ENCODE peak calls at places on chromosomes 6 and 20, in seven cellular contexts. K is A549, H is cardiac muscle cell, R is neural progenitor cell, C is adrenal gland, P is tibial artery, B is ovary. F is an unnamed sample.
A peak's percentile ranks its signal among the peaks of the same experiment; 100 is the strongest.

GRCh38 chr6:55423933-55424332 is 96.7 kb downstream of the GFRAL start:
- DNase-seq in K (no peak), H (no peak), R (no peak), C (no peak), P (no peak), B (no peak), F (no peak)

GRCh38 chr6:141264101-141264500 is 868.6 kb upstream of the GJE1 start:
- DNase-seq in K (no peak), H (no peak), R (no peak), C (no peak), P (no peak), B (no peak), F (no peak)

GRCh38 chr20:45646898-45647297 is 15.8 kb upstream of the WFDC9 start:
- DNase-seq in K (no peak), H (no peak), R (no peak), C (no peak), P (no peak), B (no peak), F (no peak)

GRCh38 chr6:119308048-119308570 is 41.5 kb downstream of the MAN1A1 start:
- DNase-seq in K (no peak), H (peak; percentile 62), R (no peak), C (peak; percentile 38), P (no peak), B (no peak), F (no peak)

GRCh38 chr6:136031982-136032381 is 180.5 kb downstream of the PDE7B start:
- DNase-seq in K (peak; percentile 29), H (peak; percentile 79), R (no peak), C (peak; percentile 67), P (no peak), B (no peak), F (no peak)

GRCh38 chr20:10179574-10180298 is 38.9 kb upstream of the SNAP25 start:
- DNase-seq in K (peak; percentile 21), H (peak; percentile 9), R (peak; percentile 53), C (peak; percentile 9), P (no peak), B (no peak), F (no peak)

GRCh38 chr6:4936681-4937041 is 67.2 kb downstream of the RPP40 start:
- DNase-seq in K (peak; percentile 34), H (peak; percentile 72), R (peak; percentile 49), C (peak; percentile 62), P (no peak), B (no peak), F (no peak)

GRCh38 chr20:9255171-9255570 is 186.3 kb downstream of the PLCB4 start:
- DNase-seq in K (no peak), H (no peak), R (peak; percentile 86), C (no peak), P (no peak), B (no peak), F (no peak)

GRCh38 chr6:168597471-168597875 is 156.5 kb downstream of the SMOC2 start:
- DNase-seq in K (no peak), H (no peak), R (no peak), C (no peak), P (no peak), B (no peak), F (no peak)

DNA sequence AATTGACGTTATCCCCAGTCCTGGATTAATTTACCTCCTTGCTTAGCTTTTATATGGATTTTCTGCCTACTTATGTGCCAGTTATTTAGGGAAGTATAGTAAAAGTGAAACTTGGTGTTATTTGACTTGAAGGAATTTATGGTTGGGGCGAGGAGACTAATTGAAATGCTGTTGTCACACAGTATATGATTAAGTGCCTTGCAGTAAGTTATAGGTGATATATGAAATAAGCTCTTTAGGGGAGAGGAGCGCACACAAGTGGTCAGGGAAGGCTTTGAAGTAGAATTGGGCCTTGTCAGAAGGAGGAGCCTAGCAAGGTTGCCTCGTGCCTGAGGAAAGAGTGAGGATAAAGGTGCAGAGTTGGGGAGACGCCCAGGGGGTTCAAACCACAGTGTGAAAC is 20.5 kb downstream of the NCOA7 start:
- DNase-seq in K (no peak), H (no peak), R (no peak), C (no peak), P (no peak), B (no peak), F (no peak)
- H3K4me1 ChIP-seq in K (peaks cover 44% of the 10 kb centered on the region), H (peaks cover 8% of the 10 kb centered on the region), R (no peaks in the 10 kb centered on the region), C (peaks cover 75% of the 10 kb centered on the region), P (no peaks in the 10 kb centered on the region), B (peaks cover 16% of the 10 kb centered on the region), F (no peaks in the 10 kb centered on the region)

GRCh38 chr20:20369353-20370086 is 1.6 kb downstream of the INSM1 start:
- DNase-seq in K (no peak), H (no peak), R (peak; percentile 65), C (no peak), P (no peak), B (no peak), F (no peak)
- TF ChIP-seq CTCF in K (no peak), H (no peak), R (peak; percentile 37), C (no peak), P (no peak), B (no peak), F (no peak)

GRCh38 chr6:33679761-33680160 is 31.7 kb downstream of the UQCC2 start:
- DNase-seq in K (no peak), H (no peak), R (no peak), C (no peak), P (no peak), B (no peak), F (no peak)

GRCh38 chr6:33678246-33678931 is 33.1 kb downstream of the UQCC2 start:
- DNase-seq in K (no peak), H (no peak), R (no peak), C (no peak), P (no peak), B (no peak), F (no peak)

GRCh38 chr6:33677153-33677660 is 34.3 kb downstream of the UQCC2 start:
- DNase-seq in K (no peak), H (peak; percentile 10), R (no peak), C (no peak), P (no peak), B (no peak), F (no peak)

GRCh38 chr6:33677689-33678088 is 33.8 kb downstream of the UQCC2 start:
- DNase-seq in K (no peak), H (no peak), R (no peak), C (no peak), P (no peak), B (no peak), F (no peak)

GRCh38 chr6:33678932-33679478 is 32.5 kb downstream of the UQCC2 start:
- DNase-seq in K (no peak), H (no peak), R (no peak), C (no peak), P (no peak), B (no peak), F (no peak)
- H3K4me1 ChIP-seq in K (peaks cover 42% of the 10 kb centered on the region), H (no peaks in the 10 kb centered on the region), R (peaks cover 6% of the 10 kb centered on the region), C (peaks cover 9% of the 10 kb centered on the region), P (no peaks in the 10 kb centered on the region), B (peaks cover 10% of the 10 kb centered on the region), F (no peaks in the 10 kb centered on the region)

GRCh38 chr6:143229402-143229801 is 168.7 kb downstream of the AIG1 start:
- DNase-seq in K (no peak), H (no peak), R (no peak), C (no peak), P (no peak), B (no peak), F (no peak)

GRCh38 chr6:143233563-143234285 is 173.0 kb downstream of the AIG1 start:
- DNase-seq in K (no peak), H (no peak), R (peak; percentile 39), C (no peak), P (no peak), B (no peak), F (no peak)

GRCh38 chr6:143234686-143235085 is 174.0 kb downstream of the AIG1 start:
- DNase-seq in K (no peak), H (no peak), R (no peak), C (no peak), P (no peak), B (no peak), F (no peak)

GRCh38 chr6:143236151-143236788 is 175.6 kb downstream of the AIG1 start:
- DNase-seq in K (no peak), H (no peak), R (no peak), C (peak; percentile 83), P (no peak), B (no peak), F (peak; percentile 73)

DNA sequence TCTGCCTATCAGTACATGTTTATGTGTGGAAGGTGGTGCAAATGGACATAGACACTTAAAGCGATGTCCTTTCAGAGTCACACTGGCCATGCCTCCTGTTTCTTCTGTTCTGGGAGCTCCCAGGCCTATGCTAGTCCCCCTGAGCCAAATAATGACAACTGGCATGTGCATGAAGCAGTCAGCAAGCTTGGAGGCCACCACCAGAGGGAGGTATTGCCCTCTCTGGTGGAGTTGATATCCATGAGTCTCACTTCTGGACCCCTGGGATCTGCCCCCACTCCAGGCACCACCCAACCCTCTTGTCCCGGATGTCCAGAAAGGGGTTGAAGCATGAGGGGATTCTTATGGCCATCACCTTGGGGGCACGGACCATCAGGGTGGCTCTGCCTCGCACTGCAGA is 172.2 kb downstream of the AIG1 start:
- DNase-seq in K (peak; percentile 13), H (peak; percentile 30), R (peak; percentile 65), C (peak; percentile 46), P (no peak), B (no peak), F (no peak)
- TF ChIP-seq CTCF in K (peak; percentile 25), H (peak; percentile 58), R (peak; percentile 71), C (peak; percentile 7), P (peak; percentile 41), B (no peak), F (peak; percentile 20)